ENCODE peak calls at places on chromosomes 7 and 10, in seven cellular contexts. T is psoas muscle, K is T follicular helper cell, V is left colon, E is fibroblast of the conjunctiva, F is NB4, G is tibial nerve. D is an unnamed sample.
A peak's percentile ranks its signal among the peaks of the same experiment; 100 is the strongest.

GRCh38 chr10:33697016-33697415 is 362.5 kb upstream of the NRP1 start:
- DNase-seq in T (no peak), K (no peak), V (no peak), E (no peak), F (no peak), G (no peak), D (no peak)

GRCh38 chr10:75166623-75166972 is 44.0 kb upstream of the VDAC2 start:
- DNase-seq in T (no peak), K (no peak), V (no peak), E (no peak), F (no peak), G (no peak), D (no peak)

GRCh38 chr7:44639701-44640321 is 33.4 kb downstream of the OGDH start:
- DNase-seq in T (no peak), K (no peak), V (no peak), E (peak; percentile 55), F (no peak), G (peak; percentile 25), D (peak; percentile 14)

GRCh38 chr7:66939325-66939724 is 18.3 kb downstream of the TMEM248 start:
- DNase-seq in T (no peak), K (no peak), V (no peak), E (no peak), F (no peak), G (no peak), D (no peak)

GRCh38 chr7:5064391-5065106 is 18.9 kb downstream of the RBAK start:
- DNase-seq in T (no peak), K (no peak), V (no peak), E (no peak), F (peak; percentile 40), G (no peak), D (no peak)

GRCh38 chr10:112969542-112969941 is 19.5 kb downstream of the TCF7L2 start:
- DNase-seq in T (no peak), K (no peak), V (no peak), E (no peak), F (no peak), G (no peak), D (no peak)

GRCh38 chr10:29063806-29064644 is 224.8 kb upstream of the LYZL1 start:
- DNase-seq in T (no peak), K (no peak), V (no peak), E (no peak), F (no peak), G (no peak), D (no peak)

GRCh38 chr10:91590142-91590903 is 42.5 kb downstream of the PPP1R3C start:
- DNase-seq in T (peak; percentile 66), K (no peak), V (peak; percentile 20), E (peak; percentile 93), F (no peak), G (peak; percentile 28), D (peak; percentile 51)

GRCh38 chr7:76515999-76516443 is 5.7 kb downstream of the UPK3B start:
- DNase-seq in T (no peak), K (peak; percentile 29), V (peak; percentile 77), E (no peak), F (peak; percentile 65), G (no peak), D (peak; percentile 10)

GRCh38 chr7:70356324-70356797 is 758.1 kb downstream of the AUTS2 start:
- DNase-seq in T (no peak), K (no peak), V (no peak), E (no peak), F (no peak), G (no peak), D (no peak)

GRCh38 chr7:47836513-47837202 is 111.6 kb downstream of the PKD1L1 start:
- DNase-seq in T (no peak), K (no peak), V (no peak), E (no peak), F (no peak), G (no peak), D (peak; percentile 8)

GRCh38 chr7:135260470-135260869 is 26.8 kb downstream of the STRA8 start:
- DNase-seq in T (no peak), K (no peak), V (no peak), E (no peak), F (no peak), G (no peak), D (no peak)

GRCh38 chr10:33249659-33250058 is 84.8 kb downstream of the NRP1 start:
- DNase-seq in T (no peak), K (no peak), V (no peak), E (no peak), F (no peak), G (no peak), D (no peak)

GRCh38 chr7:155911471-155912105 is 99.3 kb upstream of the SHH start:
- DNase-seq in T (no peak), K (no peak), V (peak; percentile 27), E (no peak), F (no peak), G (no peak), D (no peak)

GRCh38 chr10:61404771-61405170 is 48.4 kb downstream of the TMEM26 start:
- DNase-seq in T (no peak), K (no peak), V (no peak), E (no peak), F (no peak), G (no peak), D (no peak)

GRCh38 chr7:27161214-27161720 is 4.1 kb downstream of the HOXA9 start:
- DNase-seq in T (peak; percentile 62), K (no peak), V (peak; percentile 71), E (no peak), F (peak; percentile 83), G (peak; percentile 21), D (no peak)

GRCh38 chr7:128410092-128410665 is 397 bp upstream of the IMPDH1 start:
- DNase-seq in T (no peak), K (peak; percentile 43), V (peak; percentile 68), E (peak; percentile 57), F (peak; percentile 94), G (no peak), D (no peak)

GRCh38 chr10:21083861-21084260 is 186.8 kb upstream of the NEBL start:
- DNase-seq in T (no peak), K (no peak), V (no peak), E (no peak), F (peak; percentile 5), G (no peak), D (no peak)

GRCh38 chr7:149838992-149839408 is 825 bp downstream of the ZNF862 start:
- DNase-seq in T (no peak), K (no peak), V (peak; percentile 26), E (no peak), F (no peak), G (no peak), D (no peak)

GRCh38 chr10:132810141-132810806 is 24.3 kb upstream of the NKX6-2 start:
- DNase-seq in T (peak; percentile 45), K (no peak), V (no peak), E (no peak), F (no peak), G (no peak), D (no peak)

GRCh38 chr7:36440880-36441279 is 51.2 kb downstream of the ANLN start:
- DNase-seq in T (no peak), K (no peak), V (no peak), E (no peak), F (peak; percentile 37), G (no peak), D (no peak)

GRCh38 chr7:37341033-37341630 is 107.5 kb downstream of the ELMO1 start:
- DNase-seq in T (no peak), K (no peak), V (no peak), E (no peak), F (peak; percentile 58), G (no peak), D (no peak)

GRCh38 chr7:105776986-105777910 is 99.2 kb downstream of the ATXN7L1 start:
- DNase-seq in T (no peak), K (no peak), V (no peak), E (no peak), F (no peak), G (no peak), D (no peak)

D was measured in anterior cingulate cortex.